ENCODE peak calls at places on chromosomes 13 and 19, in four cellular contexts. P is tibial nerve, I is heart left ventricle, F is upper lobe of left lung. L is an unnamed sample. For H3K4me1, the result is how much of the 10 kb centered on the place peaks cover.

GRCh38 chr19:49823472-49823871 is 5.4 kb downstream of the MED25 start:
- DNase-seq in F (no peak), P (no peak), I (no peak), L (no peak)

GRCh38 chr13:113768018-113768905 is 9.2 kb downstream of the TMEM255B start:
- DNase-seq in F (no peak), P (no peak), I (peak), L (no peak)

GRCh38 chr13:23081901-23082300 is 98.9 kb upstream of the SGCG start:
- DNase-seq in P (no peak), I (no peak), F (no peak), L (no peak)

GRCh38 chr19:49097453-49098288 is 12.4 kb downstream of the SNRNP70 start:
- DNase-seq in P (peak), F (no peak), I (peak), L (peak)

GRCh38 chr19:2460245-2460644 is 3.5 kb upstream of the LMNB2 start:
- DNase-seq in P (no peak), I (no peak), F (no peak), L (no peak)

GRCh38 chr13:79246575-79246949 is 159.5 kb downstream of the RBM26 start:
- DNase-seq in I (no peak), P (no peak), F (no peak), L (no peak)

GRCh38 chr19:19460258-19460731 is 54.8 kb downstream of the GATAD2A start:
- DNase-seq in F (peak), I (no peak), P (no peak), L (no peak)

GRCh38 chr19:43625918-43626579 is 6.6 kb upstream of the ZNF428 start:
- DNase-seq in F (no peak), P (no peak), I (no peak), L (no peak)

GRCh38 chr13:46953331-46953730 is 56.5 kb upstream of the HTR2A start:
- DNase-seq in F (no peak), P (no peak), I (no peak), L (no peak)

GRCh38 chr19:40191836-40192646 is 815 bp downstream of the MAP3K10 start:
- DNase-seq in I (no peak), P (no peak), F (peak), L (peak)

GRCh38 chr19:29269641-29270040 is 56.7 kb upstream of the UQCRFS1 start:
- DNase-seq in F (peak), P (no peak), I (no peak), L (no peak)

GRCh38 chr13:79522583-79522982 is 41.6 kb downstream of the NDFIP2 start:
- DNase-seq in P (no peak), F (no peak), I (no peak), L (no peak)

GRCh38 chr13:98190889-98191444 is 13.9 kb upstream of the RNF113B start:
- DNase-seq in I (no peak), P (no peak), F (no peak), L (no peak)

DNA sequence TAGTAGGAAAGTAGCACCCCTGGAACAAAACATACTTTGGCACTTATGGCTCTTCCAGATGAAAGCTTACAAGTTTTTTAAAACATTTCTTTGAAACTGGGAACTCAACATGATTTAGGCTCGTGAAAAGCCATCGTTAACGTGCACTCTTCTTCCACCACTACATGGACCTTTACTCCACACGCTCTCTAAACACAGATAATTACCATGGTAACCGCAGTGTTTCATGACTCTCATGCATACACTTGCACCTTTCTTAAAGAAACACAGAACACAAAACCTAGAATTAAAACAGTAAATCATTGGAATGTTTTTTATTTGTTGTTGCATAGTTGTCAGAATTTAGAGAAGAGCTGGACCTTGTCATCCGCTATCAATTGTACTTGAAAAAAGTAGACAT is 154.3 kb downstream of the FGF9 start:
- DNase-seq in F (no peak), I (no peak), P (no peak), L (no peak)
- H3K4me1 ChIP-seq in F (under half), I (under half), P (under half), L (under half)

DNA sequence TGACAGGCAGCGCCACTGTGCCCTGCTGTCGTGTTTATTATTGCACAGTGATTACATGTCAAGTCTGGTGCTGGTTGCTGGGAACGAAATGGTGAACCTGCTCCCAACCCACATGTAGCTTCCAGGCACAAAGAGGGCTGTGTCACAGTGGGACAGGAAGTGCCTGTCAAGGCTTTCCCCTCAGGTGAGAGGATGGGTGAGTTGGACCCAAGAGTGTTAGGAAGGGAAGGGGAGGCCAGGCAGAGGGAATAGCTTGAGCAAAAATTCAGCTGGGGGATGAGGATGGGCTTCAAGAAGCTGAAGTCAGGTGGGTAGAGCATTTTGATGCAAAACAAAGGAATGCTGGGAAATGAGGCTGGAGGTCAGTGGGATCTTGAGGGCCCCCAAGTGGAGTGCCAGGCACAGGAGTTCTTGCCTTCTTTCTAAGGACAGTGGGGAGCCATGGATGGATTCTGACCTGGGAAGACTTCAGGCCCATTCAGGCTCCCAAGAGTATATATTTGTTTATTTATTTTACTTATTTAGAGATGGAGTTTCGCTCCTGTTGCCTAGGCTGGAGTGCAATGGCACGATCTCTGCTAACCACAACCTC is 8.5 kb upstream of the QTRT1 start:
- DNase-seq in F (no peak), I (no peak), P (no peak), L (no peak)
- TF ChIP-seq POLR2A in F (no peak), I (no peak), P (no peak), L (no peak)

DNA sequence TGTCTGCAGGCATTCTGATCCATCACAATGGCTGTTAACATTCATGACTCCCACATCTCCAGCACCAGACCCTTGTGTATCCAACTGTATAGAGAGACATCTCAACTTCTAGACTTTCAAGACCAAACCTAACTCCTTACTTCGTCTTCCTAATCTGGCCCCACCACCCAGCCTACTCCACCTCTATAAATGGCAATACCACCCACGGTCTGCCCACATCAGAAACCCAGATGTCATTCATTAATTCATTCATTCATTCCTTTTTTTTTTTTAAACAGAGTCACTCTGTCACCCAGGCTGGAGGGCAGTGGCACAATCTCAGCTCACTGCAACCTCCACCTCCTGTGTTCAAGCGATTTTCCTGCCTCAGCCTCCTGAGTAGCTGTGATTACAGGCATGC is 10.4 kb downstream of the GPR42 start:
- DNase-seq in P (no peak), I (no peak), F (no peak), L (no peak)
- H3K27ac ChIP-seq in P (no peak), I (no peak), F (no peak), L (no peak)

GRCh38 chr13:27919299-27919933 is 384 bp upstream of the PDX1 start:
- DNase-seq in P (no peak), I (no peak), F (no peak), L (no peak)

GRCh38 chr13:27917121-27917947 is 2.5 kb upstream of the PDX1 start:
- DNase-seq in P (no peak), F (peak), I (no peak), L (no peak)

GRCh38 chr13:27919934-27920676 is at the start of gene PDX1:
- DNase-seq in F (peak), P (no peak), I (no peak), L (no peak)

GRCh38 chr13:27918041-27918917 is 1.5 kb upstream of the PDX1 start:
- DNase-seq in F (peak), I (no peak), P (no peak), L (no peak)

DNA sequence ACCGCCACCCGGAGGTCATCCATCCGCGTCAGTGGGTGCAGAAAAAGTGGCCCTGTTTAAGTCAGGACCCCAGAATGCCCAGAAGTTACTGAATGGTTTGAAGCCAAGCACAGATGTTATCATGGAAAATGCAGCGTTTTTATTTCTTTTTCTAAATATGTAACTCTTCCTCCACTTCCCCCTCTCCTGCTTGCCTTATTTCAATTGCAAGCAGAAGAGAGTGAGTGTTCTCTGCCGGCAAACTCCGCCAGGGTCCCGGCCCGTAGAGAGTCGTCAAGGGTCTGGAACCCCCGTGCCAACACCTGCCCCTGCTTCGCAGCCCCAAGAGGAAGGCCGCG is 913 bp upstream of the PDX1 start:
- DNase-seq in F (no peak), P (no peak), I (no peak), L (no peak)
- H3K4me1 ChIP-seq in F (under half), P (under half), I (under half), L (under half)

GRCh38 chr19:41521860-41522555 is 54.0 kb upstream of the CEACAM21 start:
- DNase-seq in F (peak), I (peak), P (no peak), L (no peak)
- TF ChIP-seq POLR2A in F (no peak), I (no peak), P (no peak), L (no peak)

GRCh38 chr13:112438515-112438914 is 62.4 kb downstream of the SPACA7 start:
- DNase-seq in I (no peak), F (no peak), P (no peak), L (no peak)

GRCh38 chr13:112441226-112441625 is 65.1 kb downstream of the SPACA7 start:
- DNase-seq in I (no peak), F (no peak), P (no peak), L (no peak)

GRCh38 chr13:112435973-112436372 is 59.8 kb downstream of the SPACA7 start:
- DNase-seq in P (no peak), I (no peak), F (peak), L (no peak)

GRCh38 chr13:112434937-112435523 is 58.9 kb downstream of the SPACA7 start:
- DNase-seq in P (no peak), F (no peak), I (no peak), L (no peak)

DNA sequence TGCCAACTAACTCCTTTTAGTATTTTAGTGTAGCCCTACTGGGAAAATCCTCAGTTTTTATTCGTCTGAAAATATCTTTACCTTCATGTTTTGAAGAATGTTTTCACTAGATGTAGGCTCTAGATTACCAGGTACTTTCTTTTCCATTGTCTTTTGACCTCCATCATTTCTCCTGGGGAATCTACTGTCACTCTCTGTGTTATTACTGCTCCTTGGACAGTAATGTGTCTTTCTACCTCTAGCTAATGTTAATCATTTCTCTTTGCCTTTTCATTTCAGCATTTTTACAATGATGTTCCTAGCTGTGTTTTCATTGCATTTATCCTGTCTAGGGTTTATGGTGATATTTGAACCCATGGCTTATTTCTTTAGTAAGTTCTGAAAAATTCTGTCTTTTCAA is 61.9 kb downstream of the SPACA7 start:
- DNase-seq in P (no peak), I (no peak), F (no peak), L (no peak)
- H3K27ac ChIP-seq in P (no peak), I (no peak), F (no peak), L (no peak)

DNA sequence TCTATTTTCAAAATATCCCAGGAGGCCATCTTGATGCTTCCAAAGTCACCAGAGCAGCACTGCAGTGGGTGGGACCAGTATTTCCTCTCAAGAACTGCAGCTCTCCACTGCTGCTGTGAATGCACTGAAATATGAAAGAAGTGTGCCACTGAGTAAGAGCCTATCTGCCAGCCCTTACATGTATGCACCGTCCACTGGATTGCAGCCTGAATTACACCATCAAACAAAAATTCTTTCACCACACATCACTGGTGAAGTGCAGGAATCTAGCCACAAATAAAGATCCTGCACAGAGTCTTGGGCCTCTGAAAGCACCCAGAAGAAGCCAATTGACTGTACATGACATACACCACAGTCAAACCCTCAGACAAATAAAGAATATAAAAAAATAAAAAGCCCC is 249.0 kb downstream of the LHFPL6 start:
- DNase-seq in P (no peak), I (no peak), F (no peak), L (no peak)
- H3K4me1 ChIP-seq in P (under half), I (under half), F (under half), L (under half)